ENCODE peak calls at places on chromosomes 1 and 21, in seven cellular contexts. E is cardiac fibroblast; U is C1 segment of cervical spinal cord; I is gastrocnemius medialis; T is colonic mucosa; V is CD8-positive, alpha-beta T cell; J is fibroblast of lung. N is an unnamed sample.
A peak's percentile ranks its signal among the peaks of the same experiment; 100 is the strongest.

GRCh38 chr1:204084247-204084772 is 11.4 kb downstream of the SOX13 start:
- DNase-seq in E (no peak), U (no peak), I (peak; percentile 85), T (peak; percentile 61), V (no peak), J (no peak), N (no peak)

GRCh38 chr21:45471229-45472052 is 66.5 kb downstream of the COL18A1 start:
- DNase-seq in E (peak; percentile 92), U (no peak), I (peak; percentile 48), T (no peak), V (no peak), J (peak; percentile 96), N (peak; percentile 89)

GRCh38 chr1:167173516-167174184 is 47.0 kb upstream of the POU2F1 start:
- DNase-seq in E (peak; percentile 19), U (no peak), I (no peak), T (no peak), V (no peak), J (peak; percentile 38), N (no peak)

GRCh38 chr1:53277326-53277725 is 39.0 kb upstream of the MAGOH start:
- DNase-seq in E (no peak), U (no peak), I (no peak), T (no peak), V (no peak), J (no peak), N (no peak)

GRCh38 chr1:237664327-237664726 is 226.4 kb downstream of the ZP4 start:
- DNase-seq in E (no peak), U (no peak), I (no peak), T (no peak), V (no peak), J (no peak), N (no peak)

GRCh38 chr1:206834711-206835110 is 30.7 kb upstream of the IL20 start:
- DNase-seq in E (peak; percentile 42), U (no peak), I (peak; percentile 42), T (no peak), V (no peak), J (no peak), N (peak; percentile 60)

GRCh38 chr1:112817555-112818373 is 102.6 kb upstream of the PPM1J start:
- DNase-seq in E (no peak), U (no peak), I (no peak), T (no peak), V (no peak), J (no peak), N (no peak)

GRCh38 chr1:156291226-156292061 is 4.0 kb downstream of the GLMP start:
- DNase-seq in E (peak; percentile 80), U (peak; percentile 59), I (peak; percentile 75), T (peak; percentile 94), V (peak; percentile 38), J (peak; percentile 81), N (peak; percentile 91)

GRCh38 chr1:109238382-109238781 is 11.0 kb upstream of the CELSR2 start:
- DNase-seq in E (no peak), U (no peak), I (no peak), T (no peak), V (no peak), J (no peak), N (no peak)

GRCh38 chr21:28871388-28872015 is 121.2 kb downstream of the LTN1 start:
- DNase-seq in E (no peak), U (no peak), I (no peak), T (peak; percentile 36), V (no peak), J (no peak), N (no peak)

GRCh38 chr1:12438349-12438924 is 179.6 kb downstream of the DHRS3 start:
- DNase-seq in E (peak; percentile 29), U (no peak), I (no peak), T (no peak), V (peak; percentile 43), J (no peak), N (no peak)

GRCh38 chr1:25568090-25568833 is 24.9 kb downstream of the LDLRAP1 start:
- DNase-seq in E (peak; percentile 62), U (peak; percentile 26), I (peak; percentile 67), T (no peak), V (no peak), J (peak; percentile 71), N (peak; percentile 76)

GRCh38 chr1:204946640-204947039 is 76.0 kb downstream of the NFASC start:
- DNase-seq in E (no peak), U (no peak), I (no peak), T (no peak), V (no peak), J (no peak), N (no peak)

GRCh38 chr21:44734841-44735240 is 23.5 kb upstream of the TSPEAR start:
- DNase-seq in E (no peak), U (no peak), I (no peak), T (no peak), V (no peak), J (no peak), N (no peak)

GRCh38 chr1:230632273-230632873 is 9.9 kb upstream of the COG2 start:
- DNase-seq in E (peak; percentile 44), U (peak; percentile 6), I (no peak), T (peak; percentile 30), V (no peak), J (peak; percentile 42), N (peak; percentile 7)

GRCh38 chr1:223832637-223832943 is 13.2 kb downstream of the TP53BP2 start:
- DNase-seq in E (no peak), U (peak; percentile 37), I (peak; percentile 43), T (no peak), V (no peak), J (no peak), N (no peak)

GRCh38 chr1:198913667-198914066 is 274.8 kb downstream of the PTPRC start:
- DNase-seq in E (peak; percentile 74), U (no peak), I (no peak), T (no peak), V (no peak), J (peak; percentile 90), N (no peak)

GRCh38 chr1:196516373-196516772 is 91.9 kb downstream of the KCNT2 start:
- DNase-seq in E (no peak), U (no peak), I (no peak), T (no peak), V (no peak), J (no peak), N (no peak)

GRCh38 chr1:245588250-245588649 is 433.5 kb downstream of the KIF26B start:
- DNase-seq in E (no peak), U (no peak), I (no peak), T (no peak), V (no peak), J (no peak), N (no peak)

GRCh38 chr1:19591482-19592093 is 52.5 kb upstream of the NBL1 start:
- DNase-seq in E (no peak), U (no peak), I (no peak), T (no peak), V (no peak), J (no peak), N (no peak)

GRCh38 chr1:63601463-63601862 is 8.3 kb downstream of the PGM1 start:
- DNase-seq in E (no peak), U (no peak), I (peak; percentile 16), T (no peak), V (no peak), J (no peak), N (no peak)

GRCh38 chr1:237591353-237591752 is 299.4 kb downstream of the ZP4 start:
- DNase-seq in E (no peak), U (no peak), I (no peak), T (no peak), V (no peak), J (no peak), N (no peak)

GRCh38 chr1:84795213-84795612 is 97.8 kb downstream of the LPAR3 start:
- DNase-seq in E (no peak), U (no peak), I (no peak), T (no peak), V (no peak), J (no peak), N (no peak)

GRCh38 chr1:161986328-161986727 is 37.3 kb downstream of the OLFML2B start:
- DNase-seq in E (no peak), U (no peak), I (peak; percentile 19), T (no peak), V (no peak), J (peak; percentile 38), N (no peak)

N was measured in GM03348.